ENCODE peak calls at places on chromosomes 13 and 19, in seven cellular contexts. One of them, this sample, is unnamed.

GRCh38 chr13:89470901-89471300 is 1799.7 kb downstream of the SLITRK5 start:
- DNase-seq in heart left ventricle: no peak
- DNase-seq in endodermal cell: no peak
- DNase-seq in RWPE1: no peak
- DNase-seq in neuronal stem cell: no peak
- DNase-seq in GM23248: no peak
- DNase-seq in psoas muscle: no peak
- DNase-seq in this sample: no peak

GRCh38 chr13:44557986-44558385 is 18.1 kb downstream of the TSC22D1 start:
- DNase-seq in RWPE1: no peak
- DNase-seq in heart left ventricle: no peak
- DNase-seq in GM23248: no peak
- DNase-seq in endodermal cell: no peak
- DNase-seq in psoas muscle: no peak
- DNase-seq in neuronal stem cell: no peak
- DNase-seq in this sample: no peak

GRCh38 chr13:106186366-106187030 is 349.0 kb downstream of the EFNB2 start:
- DNase-seq in RWPE1: no peak
- DNase-seq in GM23248: peak
- DNase-seq in psoas muscle: no peak
- DNase-seq in neuronal stem cell: no peak
- DNase-seq in heart left ventricle: no peak
- DNase-seq in endodermal cell: no peak
- DNase-seq in this sample: no peak

GRCh38 chr19:35740108-35740422 is 2.2 kb downstream of the IGFLR1 start:
- DNase-seq in neuronal stem cell: no peak
- DNase-seq in RWPE1: no peak
- DNase-seq in GM23248: no peak
- DNase-seq in psoas muscle: no peak
- DNase-seq in endodermal cell: no peak
- DNase-seq in heart left ventricle: no peak
- DNase-seq in this sample: no peak

GRCh38 chr13:20911037-20911436 is 8.5 kb upstream of the XPO4 start:
- DNase-seq in neuronal stem cell: no peak
- DNase-seq in endodermal cell: no peak
- DNase-seq in GM23248: no peak
- DNase-seq in psoas muscle: no peak
- DNase-seq in heart left ventricle: no peak
- DNase-seq in RWPE1: no peak
- DNase-seq in this sample: no peak

GRCh38 chr19:14056741-14057356 is 5.0 kb downstream of the PALM3 start:
- DNase-seq in psoas muscle: no peak
- DNase-seq in RWPE1: no peak
- DNase-seq in neuronal stem cell: no peak
- DNase-seq in GM23248: no peak
- DNase-seq in endodermal cell: no peak
- DNase-seq in heart left ventricle: no peak
- DNase-seq in this sample: no peak

GRCh38 chr19:48879025-48879572 is 6.9 kb downstream of the PPP1R15A start:
- DNase-seq in endodermal cell: no peak
- DNase-seq in GM23248: no peak
- DNase-seq in RWPE1: no peak
- DNase-seq in psoas muscle: no peak
- DNase-seq in heart left ventricle: no peak
- DNase-seq in neuronal stem cell: no peak
- DNase-seq in this sample: no peak

GRCh38 chr19:15636026-15636425 is 4.7 kb upstream of the CYP4F3 start:
- DNase-seq in neuronal stem cell: no peak
- DNase-seq in RWPE1: no peak
- DNase-seq in endodermal cell: no peak
- DNase-seq in psoas muscle: no peak
- DNase-seq in GM23248: no peak
- DNase-seq in heart left ventricle: no peak
- DNase-seq in this sample: no peak

GRCh38 chr19:51026554-51026831 is at the start of gene KLK11:
- DNase-seq in psoas muscle: no peak
- DNase-seq in heart left ventricle: no peak
- DNase-seq in endodermal cell: no peak
- DNase-seq in RWPE1: no peak
- DNase-seq in GM23248: no peak
- DNase-seq in neuronal stem cell: no peak
- DNase-seq in this sample: no peak

GRCh38 chr13:99285432-99286182 is 21.6 kb downstream of the GPR183 start:
- DNase-seq in GM23248: no peak
- DNase-seq in heart left ventricle: no peak
- DNase-seq in psoas muscle: no peak
- DNase-seq in RWPE1: no peak
- DNase-seq in endodermal cell: no peak
- DNase-seq in neuronal stem cell: no peak
- DNase-seq in this sample: no peak

GRCh38 chr13:47033216-47033615 is 136.4 kb upstream of the HTR2A start:
- DNase-seq in endodermal cell: peak
- DNase-seq in RWPE1: no peak
- DNase-seq in psoas muscle: no peak
- DNase-seq in GM23248: peak
- DNase-seq in heart left ventricle: no peak
- DNase-seq in neuronal stem cell: no peak
- DNase-seq in this sample: no peak

GRCh38 chr19:11496391-11497163 is 9.1 kb downstream of the ZNF653 start:
- DNase-seq in heart left ventricle: peak
- DNase-seq in endodermal cell: peak
- DNase-seq in RWPE1: peak
- DNase-seq in psoas muscle: peak
- DNase-seq in GM23248: peak
- DNase-seq in neuronal stem cell: peak
- DNase-seq in this sample: no peak

GRCh38 chr13:110154370-110155031 is 152.5 kb downstream of the COL4A1 start:
- DNase-seq in endodermal cell: peak
- DNase-seq in GM23248: no peak
- DNase-seq in psoas muscle: no peak
- DNase-seq in neuronal stem cell: no peak
- DNase-seq in heart left ventricle: no peak
- DNase-seq in RWPE1: no peak
- DNase-seq in this sample: no peak

DNA sequence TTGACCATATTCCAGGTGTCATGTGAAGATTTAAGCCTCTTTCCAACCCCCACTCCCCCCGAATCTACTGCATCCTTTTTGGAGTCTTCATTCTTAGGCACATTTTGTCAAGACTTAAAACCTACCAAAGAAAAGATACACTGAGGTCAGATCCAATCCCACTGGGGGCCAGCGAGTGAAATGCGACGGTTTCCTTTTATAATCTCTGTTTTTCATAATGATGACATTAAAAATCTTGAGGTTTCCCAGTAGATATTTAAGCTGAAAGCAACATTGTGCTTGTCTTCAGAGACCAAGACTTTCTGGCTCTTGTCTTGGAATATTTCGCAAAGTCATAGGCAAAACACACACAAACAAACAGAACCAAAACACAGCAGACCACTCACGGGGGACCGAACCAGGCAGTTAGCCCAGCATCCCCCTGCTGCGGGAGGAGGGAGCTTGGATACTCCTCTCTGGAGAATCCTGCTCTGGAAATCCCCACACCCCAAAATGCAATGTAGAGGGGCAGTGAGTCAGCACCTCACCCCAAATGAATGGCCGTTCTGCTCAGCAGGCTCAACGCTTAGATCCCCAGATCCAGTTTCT is 521 bp upstream of the GAS6 start:
- DNase-seq in heart left ventricle: no peak
- DNase-seq in RWPE1: peak
- DNase-seq in neuronal stem cell: no peak
- DNase-seq in GM23248: peak
- DNase-seq in endodermal cell: peak
- DNase-seq in psoas muscle: no peak
- DNase-seq in this sample: no peak
- H3K27ac ChIP-seq in heart left ventricle: peak
- H3K27ac ChIP-seq in RWPE1: peak
- H3K27ac ChIP-seq in neuronal stem cell: no peak
- H3K27ac ChIP-seq in GM23248: peak
- H3K27ac ChIP-seq in endodermal cell: no peak
- H3K27ac ChIP-seq in psoas muscle: peak
- H3K27ac ChIP-seq in this sample: peak

DNA sequence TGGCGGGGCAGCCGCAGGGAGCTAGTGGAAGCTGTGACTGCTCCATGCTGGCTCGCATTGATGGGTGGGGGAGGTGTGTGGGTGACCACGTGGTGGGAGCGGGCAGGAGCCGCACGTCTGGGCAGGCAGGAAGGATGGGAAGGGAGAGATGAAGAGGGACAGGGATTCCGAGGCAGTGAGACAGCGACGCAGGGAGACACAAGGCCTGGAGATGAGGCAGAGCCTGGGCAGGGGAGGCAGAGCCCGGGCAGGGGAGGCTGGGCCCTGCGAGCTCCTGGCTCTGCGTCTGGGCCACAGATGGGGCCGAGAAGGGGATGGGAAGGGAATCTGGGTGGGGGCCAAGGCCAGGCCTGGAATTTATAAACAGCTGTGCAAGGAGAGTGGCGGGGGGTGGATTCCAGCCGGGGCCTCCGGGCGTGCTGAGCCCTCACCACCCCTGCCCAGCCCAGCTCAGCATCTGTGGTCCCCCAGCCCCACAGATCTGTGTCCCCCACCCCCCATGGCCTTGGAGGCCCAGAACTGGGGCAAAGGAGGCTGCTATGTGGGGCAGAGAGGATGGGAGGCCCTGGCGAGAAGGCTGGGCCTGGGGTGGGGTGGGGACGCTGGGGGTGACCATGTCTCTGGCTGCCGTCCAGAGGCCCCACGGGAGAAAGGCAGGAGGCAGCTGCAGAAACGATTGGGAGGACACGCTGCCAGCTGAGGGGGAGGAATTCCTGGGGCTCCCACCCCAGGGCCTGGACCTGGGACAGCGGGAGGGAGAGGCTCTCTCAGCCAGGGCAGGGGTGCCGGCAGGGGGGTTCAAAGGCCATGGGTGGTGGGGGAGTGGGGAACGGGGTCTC is 6.0 kb downstream of the EHD2 start:
- DNase-seq in GM23248: peak
- DNase-seq in psoas muscle: peak
- DNase-seq in RWPE1: peak
- DNase-seq in endodermal cell: peak
- DNase-seq in heart left ventricle: peak
- DNase-seq in neuronal stem cell: no peak
- DNase-seq in this sample: no peak
- H3K27ac ChIP-seq in GM23248: peak
- H3K27ac ChIP-seq in psoas muscle: peak
- H3K27ac ChIP-seq in RWPE1: peak
- H3K27ac ChIP-seq in endodermal cell: peak
- H3K27ac ChIP-seq in heart left ventricle: peak
- H3K27ac ChIP-seq in neuronal stem cell: peak
- H3K27ac ChIP-seq in this sample: peak

DNA sequence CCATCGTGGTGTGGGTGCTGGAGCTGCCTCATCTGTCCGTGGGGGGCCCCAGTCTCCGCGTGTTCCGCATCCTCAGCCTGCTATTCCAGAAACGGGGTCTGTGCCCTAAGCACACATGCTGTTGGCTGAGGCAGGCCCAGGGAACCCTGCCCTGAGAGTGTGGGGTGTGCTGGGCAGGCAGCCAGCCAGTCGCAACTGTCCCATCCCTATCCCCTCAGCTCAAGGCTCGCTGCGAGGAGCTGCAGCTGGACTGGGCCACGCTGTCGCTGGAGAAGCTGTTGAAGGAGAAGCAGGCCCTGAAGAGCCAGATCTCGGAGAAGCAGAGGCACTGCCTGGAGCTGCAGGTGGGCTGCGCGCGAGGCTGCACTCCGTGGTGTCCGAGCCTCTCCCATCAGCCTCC is 21.9 kb downstream of the PLEKHJ1 start:
- DNase-seq in endodermal cell: no peak
- DNase-seq in RWPE1: no peak
- DNase-seq in heart left ventricle: no peak
- DNase-seq in psoas muscle: no peak
- DNase-seq in neuronal stem cell: no peak
- DNase-seq in GM23248: no peak
- DNase-seq in this sample: no peak
- H3K27ac ChIP-seq in endodermal cell: no peak
- H3K27ac ChIP-seq in RWPE1: peak
- H3K27ac ChIP-seq in heart left ventricle: no peak
- H3K27ac ChIP-seq in psoas muscle: no peak
- H3K27ac ChIP-seq in neuronal stem cell: no peak
- H3K27ac ChIP-seq in GM23248: no peak
- H3K27ac ChIP-seq in this sample: no peak

GRCh38 chr13:43272866-43273265 is 249.5 kb downstream of the DNAJC15 start:
- DNase-seq in psoas muscle: no peak
- DNase-seq in GM23248: no peak
- DNase-seq in heart left ventricle: no peak
- DNase-seq in endodermal cell: peak
- DNase-seq in RWPE1: no peak
- DNase-seq in neuronal stem cell: no peak
- DNase-seq in this sample: no peak

GRCh38 chr13:43269037-43269476 is 245.7 kb downstream of the DNAJC15 start:
- DNase-seq in neuronal stem cell: no peak
- DNase-seq in endodermal cell: no peak
- DNase-seq in RWPE1: peak
- DNase-seq in psoas muscle: no peak
- DNase-seq in heart left ventricle: no peak
- DNase-seq in GM23248: peak
- DNase-seq in this sample: peak

GRCh38 chr13:43270043-43270830 is 246.9 kb downstream of the DNAJC15 start:
- DNase-seq in RWPE1: no peak
- DNase-seq in psoas muscle: no peak
- DNase-seq in GM23248: no peak
- DNase-seq in endodermal cell: no peak
- DNase-seq in heart left ventricle: no peak
- DNase-seq in neuronal stem cell: no peak
- DNase-seq in this sample: no peak

GRCh38 chr13:43271152-43271551 is 247.8 kb downstream of the DNAJC15 start:
- DNase-seq in RWPE1: no peak
- DNase-seq in GM23248: no peak
- DNase-seq in heart left ventricle: no peak
- DNase-seq in neuronal stem cell: no peak
- DNase-seq in endodermal cell: no peak
- DNase-seq in psoas muscle: no peak
- DNase-seq in this sample: no peak

DNA sequence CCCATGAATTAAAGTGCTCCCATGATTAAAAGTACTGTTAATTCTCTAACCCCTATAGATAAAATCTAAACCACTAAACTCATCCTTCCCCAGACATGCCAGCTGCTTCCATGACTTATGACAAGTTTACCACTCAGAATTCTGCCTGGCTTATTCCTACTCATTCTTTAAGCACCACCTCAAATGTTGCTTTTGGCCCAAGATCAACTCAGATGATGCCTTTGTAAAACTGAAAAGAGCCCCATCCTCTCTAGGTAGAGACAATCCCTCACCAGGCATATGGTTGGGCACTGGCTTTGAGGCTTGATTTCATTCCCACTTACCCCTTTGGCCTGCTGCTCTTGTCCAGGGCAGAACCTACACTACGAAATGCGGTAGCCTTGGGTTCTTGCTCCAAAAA is 250.0 kb downstream of the DNAJC15 start:
- DNase-seq in RWPE1: no peak
- DNase-seq in endodermal cell: no peak
- DNase-seq in neuronal stem cell: no peak
- DNase-seq in heart left ventricle: no peak
- DNase-seq in GM23248: peak
- DNase-seq in psoas muscle: no peak
- DNase-seq in this sample: no peak
- H3K27ac ChIP-seq in RWPE1: no peak
- H3K27ac ChIP-seq in endodermal cell: no peak
- H3K27ac ChIP-seq in neuronal stem cell: no peak
- H3K27ac ChIP-seq in heart left ventricle: no peak
- H3K27ac ChIP-seq in GM23248: no peak
- H3K27ac ChIP-seq in psoas muscle: no peak
- H3K27ac ChIP-seq in this sample: no peak